ENCODE peak calls at places on chromosomes 3 and 15, in five cellular contexts. F, C, U, Q and B are unnamed samples.
A peak's percentile ranks its signal among the peaks of the same experiment; 100 is the strongest.

GRCh38 chr15:77840962-77841361 is 208.2 kb upstream of the LINGO1 start:
- DNase-seq in F (no peak), C (no peak), U (peak; percentile 96), Q (no peak), B (no peak)

GRCh38 chr15:57340673-57341259 is 35.5 kb upstream of the CGNL1 start:
- DNase-seq in F (no peak), C (peak; percentile 61), U (peak; percentile 48), Q (peak; percentile 34), B (peak; percentile 34)

GRCh38 chr3:71064976-71065763 is 518.4 kb downstream of the FOXP1 start:
- DNase-seq in F (peak; percentile 48), C (peak; percentile 76), U (peak; percentile 47), Q (no peak), B (no peak)

GRCh38 chr15:48582472-48583235 is 62.9 kb downstream of the FBN1 start:
- DNase-seq in F (no peak), C (peak; percentile 8), U (peak; percentile 92), Q (no peak), B (peak; percentile 84)

GRCh38 chr15:77838061-77838460 is 205.3 kb upstream of the LINGO1 start:
- DNase-seq in F (no peak), C (no peak), U (peak; percentile 69), Q (no peak), B (no peak)

GRCh38 chr3:53109190-53109589 is 21.0 kb downstream of the RFT1 start:
- DNase-seq in F (no peak), C (no peak), U (peak; percentile 92), Q (no peak), B (peak; percentile 10)

GRCh38 chr15:79028411-79028964 is 62.1 kb downstream of the RASGRF1 start:
- DNase-seq in F (no peak), C (peak; percentile 67), U (peak; percentile 7), Q (no peak), B (no peak)

GRCh38 chr3:179376474-179376873 is 29.0 kb downstream of the MFN1 start:
- DNase-seq in F (no peak), C (no peak), U (no peak), Q (no peak), B (no peak)

GRCh38 chr3:178719036-178719635 is 182.9 kb downstream of the KCNMB2 start:
- DNase-seq in F (no peak), C (no peak), U (no peak), Q (no peak), B (no peak)

GRCh38 chr15:40204100-40204499 is 34.8 kb upstream of the PAK6 start:
- DNase-seq in F (no peak), C (no peak), U (peak; percentile 19), Q (no peak), B (no peak)

GRCh38 chr3:78825118-78825857 is 942.5 kb downstream of the ROBO1 start:
- DNase-seq in F (no peak), C (no peak), U (no peak), Q (no peak), B (no peak)

DNA sequence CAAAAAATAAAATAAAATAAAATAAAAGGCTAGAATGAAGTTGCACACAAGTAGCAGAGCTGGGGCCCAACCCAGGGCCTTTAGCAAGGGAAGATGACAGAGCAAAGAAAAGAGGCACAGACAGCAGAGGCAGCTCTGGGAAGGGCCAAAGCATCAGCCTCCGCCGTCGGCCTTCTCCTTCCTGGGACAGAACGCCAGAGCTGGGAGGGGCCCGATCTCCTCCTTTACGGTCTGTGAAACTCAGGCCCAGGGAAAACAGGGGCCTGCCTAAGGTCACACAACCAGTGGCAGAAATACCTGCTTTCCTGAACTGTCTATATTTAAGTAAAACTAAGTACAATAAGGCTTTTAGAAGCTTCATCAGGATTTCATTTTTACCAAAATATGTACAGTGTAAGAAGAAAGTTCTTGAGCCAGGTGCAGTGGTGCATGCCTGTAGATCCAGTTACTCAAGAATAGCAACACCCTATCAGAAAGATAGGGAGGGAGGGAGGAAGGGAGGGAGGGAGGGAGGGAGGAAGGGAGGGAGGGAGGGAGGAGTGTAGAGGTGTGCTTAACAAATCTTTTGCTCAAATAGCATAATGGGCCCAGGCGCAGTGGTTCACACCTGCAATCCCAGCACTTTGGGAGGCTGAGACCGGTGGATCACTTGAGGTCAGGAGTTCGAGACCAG is 43.0 kb upstream of the MUC4 start:
- DNase-seq in F (no peak), C (no peak), U (no peak), Q (no peak), B (no peak)
- TF ChIP-seq CTCF in F (no peak), C (no peak), U (no peak), Q (no peak), B (no peak)

GRCh38 chr3:193560870-193561269 is 6.2 kb upstream of the ATP13A4 start:
- DNase-seq in F (no peak), C (no peak), U (no peak), Q (no peak), B (no peak)
- TF ChIP-seq CTCF in F (no peak), C (no peak), U (no peak), Q (no peak), B (no peak)

GRCh38 chr3:184808021-184808420 is 3.9 kb upstream of the VPS8 start:
- DNase-seq in F (no peak), C (peak; percentile 36), U (no peak), Q (no peak), B (no peak)
- TF ChIP-seq CTCF in F (no peak), C (peak; percentile 30), U (no peak), Q (peak; percentile 20), B (no peak)

GRCh38 chr3:107664614-107665013 is 141.9 kb downstream of the BBX start:
- DNase-seq in F (no peak), C (no peak), U (no peak), Q (no peak), B (no peak)
- TF ChIP-seq CTCF in F (no peak), C (no peak), U (peak; percentile 19), Q (no peak), B (no peak)